ENCODE peak calls at places on chromosomes 6 and 20, in nine cellular contexts. O, P, Q, T, F, X, K, Z and C are unnamed samples.

GRCh38 chr6:71045296-71045695 is 88.4 kb upstream of the B3GAT2 start:
- DNase-seq in F (no peak), O (no peak), K (no peak), Z (no peak), P (no peak), Q (no peak), X (no peak), T (no peak), C (no peak)

GRCh38 chr20:51042064-51042463 is 19.2 kb upstream of the KCNG1 start:
- DNase-seq in X (no peak), F (no peak), T (peak), O (no peak), Z (no peak), Q (no peak), K (no peak), P (no peak), C (no peak)

GRCh38 chr6:67640462-67640861 is 994.6 kb upstream of the ADGRB3 start:
- DNase-seq in P (no peak), Z (no peak), Q (peak), X (no peak), O (no peak), F (no peak), K (no peak), T (no peak), C (no peak)

GRCh38 chr6:5081955-5082354 is 3.2 kb upstream of the PPP1R3G start:
- DNase-seq in F (no peak), P (no peak), O (no peak), Q (no peak), Z (no peak), K (no peak), T (no peak), X (no peak), C (no peak)

GRCh38 chr20:34042286-34042685 is 48.6 kb downstream of the RALY start:
- DNase-seq in X (no peak), K (no peak), T (no peak), F (no peak), Q (no peak), P (no peak), Z (peak), O (peak), C (no peak)

GRCh38 chr20:51091564-51092195 is 68.8 kb upstream of the KCNG1 start:
- DNase-seq in O (no peak), F (no peak), P (no peak), Z (no peak), T (peak), Q (no peak), X (no peak), K (no peak), C (no peak)

GRCh38 chr6:46948699-46949098 is 27.0 kb upstream of the ADGRF5 start:
- DNase-seq in Q (no peak), P (no peak), T (no peak), O (peak), Z (peak), F (no peak), K (peak), X (no peak), C (no peak)

GRCh38 chr6:3455121-3455489 is 1.7 kb downstream of the SLC22A23 start:
- DNase-seq in K (no peak), Z (peak), T (no peak), P (no peak), Q (no peak), X (no peak), F (no peak), O (no peak), C (no peak)

GRCh38 chr6:30037182-30037788 is 23.8 kb upstream of the POLR1H start:
- DNase-seq in O (no peak), K (no peak), F (no peak), X (no peak), Q (peak), T (peak), Z (peak), P (peak), C (no peak)

GRCh38 chr6:70651326-70651905 is 16.3 kb upstream of the SMAP1 start:
- DNase-seq in F (no peak), Q (no peak), O (no peak), X (no peak), P (no peak), T (no peak), K (no peak), Z (no peak), C (no peak)

GRCh38 chr6:10532392-10532791 is 11.2 kb downstream of the GCNT2 start:
- DNase-seq in K (no peak), O (no peak), P (no peak), F (no peak), T (no peak), X (no peak), Z (no peak), Q (peak), C (no peak)

GRCh38 chr20:51037499-51038110 is 14.7 kb upstream of the KCNG1 start:
- DNase-seq in X (no peak), P (no peak), F (peak), Z (no peak), T (no peak), Q (no peak), O (no peak), K (no peak), C (no peak)

GRCh38 chr6:146047356-146047755 is 18.5 kb downstream of the GRM1 start:
- DNase-seq in Q (no peak), O (no peak), P (no peak), Z (no peak), T (no peak), K (no peak), X (no peak), F (no peak), C (no peak)

GRCh38 chr20:62755817-62756724 is 40.2 kb upstream of the MRGBP start:
- DNase-seq in F (no peak), K (no peak), Z (no peak), X (peak), P (no peak), T (no peak), Q (no peak), O (no peak), C (no peak)

GRCh38 chr20:57407541-57407956 is 16.4 kb downstream of the RBM38 start:
- DNase-seq in P (no peak), T (no peak), O (no peak), Q (no peak), K (no peak), X (no peak), F (no peak), Z (no peak), C (no peak)

GRCh38 chr6:53524455-53524815 is 20.5 kb downstream of the GCLC start:
- DNase-seq in Z (no peak), T (peak), F (no peak), X (no peak), P (peak), K (no peak), O (no peak), Q (no peak), C (no peak)

DNA sequence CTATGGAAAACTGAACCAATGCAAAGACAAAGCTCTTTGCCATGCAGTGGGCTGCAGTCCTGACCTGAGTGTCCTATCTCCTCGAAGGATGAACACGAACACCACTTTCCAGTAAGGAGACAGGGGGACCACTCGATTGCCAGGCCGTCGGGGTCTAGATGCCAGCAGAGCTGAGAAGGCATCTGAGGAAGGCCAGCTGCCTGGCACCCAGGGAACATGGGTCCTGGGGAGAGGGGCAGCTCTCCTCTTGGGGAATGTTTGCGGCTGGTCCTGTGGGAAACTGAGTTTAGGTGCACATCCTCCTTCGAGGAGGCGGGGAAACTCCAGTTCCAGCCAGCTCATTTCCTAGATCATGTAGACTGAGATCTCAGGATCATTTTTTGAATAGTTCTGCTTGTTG is 225.5 kb upstream of the FOXQ1 start:
- DNase-seq in X (no peak), P (no peak), Z (no peak), F (no peak), T (no peak), Q (no peak), O (no peak), K (no peak), C (no peak)
- TF ChIP-seq CTCF in X (no peak), P (no peak), Z (no peak), F (no peak), T (no peak), Q (no peak), O (no peak), K (no peak), C (no peak)

DNA sequence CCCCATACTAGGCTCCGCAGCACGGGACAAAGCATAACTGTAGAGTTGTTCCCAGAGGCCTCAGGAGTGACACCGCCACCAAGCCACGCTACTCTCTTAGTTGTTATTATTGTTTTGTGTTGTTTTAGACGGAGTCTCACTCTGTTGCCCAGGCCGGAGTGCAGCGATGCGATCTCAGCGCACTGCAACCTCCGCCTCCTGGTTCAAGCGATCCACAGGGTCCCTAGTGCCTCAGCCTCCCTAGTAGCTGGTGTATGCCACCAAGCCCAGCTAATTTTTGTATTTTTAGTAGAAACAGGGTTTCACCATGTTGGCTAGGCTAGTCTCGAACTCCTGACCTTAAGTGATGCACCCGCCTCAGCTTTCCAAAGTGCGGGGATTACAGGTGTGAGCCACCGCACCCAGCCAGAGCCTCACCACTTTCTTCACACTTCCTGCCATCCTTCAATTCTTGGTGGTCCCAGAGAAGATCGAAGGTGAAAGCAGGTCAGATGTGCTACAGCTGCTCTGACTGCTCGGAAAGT is 11.8 kb downstream of the RPL7L1 start:
- DNase-seq in Q (no peak), X (no peak), K (no peak), F (no peak), Z (no peak), O (no peak), P (no peak), T (no peak), C (no peak)
- H3K27ac ChIP-seq in Q (peak), X (peak), K (peak), F (peak), Z (peak), O (peak), P (peak), T (peak), C (peak)

DNA sequence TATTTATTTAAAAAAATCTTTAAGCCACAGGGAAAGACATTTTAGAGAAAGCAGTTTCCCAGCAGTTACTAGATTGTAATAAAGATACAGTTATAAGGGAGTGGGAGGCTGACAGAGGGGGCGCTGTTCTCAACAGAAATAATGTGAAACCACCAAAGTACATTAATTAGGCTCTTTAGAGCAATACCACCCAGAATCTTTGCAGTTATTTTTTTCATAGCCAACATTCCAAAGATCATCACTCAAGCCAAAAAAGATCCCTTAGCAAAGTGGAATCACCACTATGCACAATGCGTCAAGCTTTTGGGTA is 331.3 kb upstream of the DEFB112 start:
- DNase-seq in K (no peak), Z (no peak), O (no peak), F (no peak), Q (no peak), T (peak), P (no peak), X (no peak), C (no peak)
- TF ChIP-seq CTCF in K (no peak), Z (no peak), O (no peak), F (no peak), Q (peak), T (peak), P (no peak), X (no peak), C (peak)

DNA sequence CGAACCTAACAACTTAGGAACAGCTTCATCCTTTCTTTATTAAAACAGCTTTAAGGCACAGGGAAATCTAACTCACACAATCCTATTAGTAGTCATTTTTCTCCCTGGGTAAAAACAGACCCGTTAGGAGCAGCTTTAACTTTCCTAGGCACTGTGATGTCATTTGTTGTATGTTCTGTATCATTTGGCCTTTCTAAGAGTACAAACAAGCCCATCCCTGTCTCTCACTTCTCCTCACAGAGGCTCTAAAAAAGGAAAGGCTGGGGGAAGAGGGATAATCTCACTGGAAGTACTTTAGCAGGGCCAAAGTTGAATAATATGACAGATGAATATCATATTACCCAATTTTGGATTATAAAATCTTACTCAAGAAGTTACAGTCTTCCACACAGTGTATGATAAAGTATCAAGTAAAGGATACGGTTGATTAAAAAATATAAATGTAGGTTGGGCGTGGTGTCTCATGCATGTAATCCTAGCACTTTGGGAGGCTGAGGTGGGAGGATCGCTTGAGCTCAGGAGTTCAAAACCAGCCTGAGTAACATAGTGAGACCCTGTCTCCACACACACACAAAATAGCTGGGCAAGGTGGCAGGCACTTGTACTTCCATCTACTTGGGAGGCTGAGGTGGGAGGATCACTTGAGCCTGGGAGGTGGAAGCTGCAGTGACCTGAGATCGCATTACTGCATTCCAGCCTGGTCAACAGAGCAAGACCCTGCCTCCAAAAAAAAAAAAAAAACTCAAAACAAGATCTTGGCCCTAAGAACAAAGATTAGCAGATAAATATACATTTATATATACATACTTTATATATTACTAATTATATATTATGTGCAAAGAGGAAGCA is 7.9 kb downstream of the NUDT3 start:
- DNase-seq in K (no peak), Q (no peak), Z (no peak), P (no peak), T (no peak), O (no peak), F (no peak), X (no peak), C (no peak)
- H3K27ac ChIP-seq in K (peak), Q (no peak), Z (peak), P (no peak), T (peak), O (no peak), F (no peak), X (peak), C (no peak)

GRCh38 chr6:160690458-160690857 is 11.6 kb upstream of the PLG start:
- DNase-seq in X (no peak), F (no peak), Q (no peak), O (no peak), K (no peak), T (no peak), P (no peak), Z (no peak), C (no peak)

GRCh38 chr6:160697826-160698225 is 4.2 kb upstream of the PLG start:
- DNase-seq in O (no peak), P (no peak), Q (no peak), T (no peak), Z (no peak), K (no peak), X (no peak), F (no peak), C (no peak)

GRCh38 chr6:160691617-160692016 is 10.4 kb upstream of the PLG start:
- DNase-seq in O (no peak), Q (no peak), Z (no peak), K (no peak), P (no peak), F (no peak), T (no peak), X (no peak), C (no peak)

DNA sequence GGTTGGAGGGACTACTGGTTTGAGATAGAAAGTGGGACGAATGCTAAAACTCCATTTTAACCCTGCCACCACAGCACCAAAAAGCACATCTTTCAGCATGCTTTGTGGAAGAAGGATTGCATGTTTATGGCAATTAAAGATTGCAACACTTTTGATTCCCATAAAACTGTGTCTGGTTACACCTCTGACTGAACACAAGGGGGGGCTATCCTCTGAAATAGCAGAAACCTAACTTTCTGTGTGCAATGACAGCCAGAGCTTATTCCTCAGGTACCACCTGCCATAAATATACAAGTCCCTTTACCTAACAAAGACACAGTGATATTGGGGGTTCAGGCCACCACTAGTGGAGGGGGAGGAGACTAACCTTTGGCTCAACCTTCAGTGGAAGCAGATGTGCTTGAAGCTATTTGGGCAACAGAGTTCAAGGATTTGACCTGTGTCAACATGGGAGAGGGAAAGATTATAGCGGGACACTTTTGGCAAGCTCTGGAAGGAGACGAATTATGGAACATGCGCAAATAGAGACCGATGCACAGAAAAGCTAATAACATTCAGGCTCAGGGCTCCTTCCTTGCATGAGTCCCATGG is 9.6 kb upstream of the PLG start:
- DNase-seq in Q (peak), T (peak), F (no peak), P (peak), Z (no peak), O (no peak), X (no peak), K (no peak), C (no peak)
- TF ChIP-seq CTCF in Q (peak), T (peak), F (no peak), P (no peak), Z (no peak), O (no peak), X (no peak), K (no peak), C (peak)